ENCODE peak calls at places on chromosomes 6 and 20, in seven cellular contexts. Z is hepatocyte, J is PC-9, Y is neural progenitor cell, C is astrocyte, D is endothelial cell of umbilical vein, V is H1. F is an unnamed sample.

GRCh38 chr6:142900467-142900961 is 44.5 kb downstream of the HIVEP2 start:
- DNase-seq in Z (no peak), J (no peak), Y (no peak), C (peak; percentile 43), D (no peak), V (no peak), F (no peak)

GRCh38 chr6:153673214-153673613 is 365.8 kb upstream of the OPRM1 start:
- DNase-seq in Z (no peak), J (no peak), Y (no peak), C (no peak), D (no peak), V (no peak), F (no peak)

GRCh38 chr6:124190256-124190655 is 386.6 kb downstream of the NKAIN2 start:
- DNase-seq in Z (no peak), J (peak; percentile 43), Y (no peak), C (no peak), D (no peak), V (no peak), F (no peak)

GRCh38 chr6:157823001-157823522 is at the start of gene SNX9:
- DNase-seq in Z (peak; percentile 94), J (no peak), Y (peak; percentile 90), C (peak; percentile 63), D (peak; percentile 65), V (no peak), F (peak; percentile 74)

GRCh38 chr6:74087898-74088297 is 391.9 kb downstream of the CD109 start:
- DNase-seq in Z (no peak), J (no peak), Y (no peak), C (no peak), D (peak; percentile 42), V (no peak), F (peak; percentile 69)

GRCh38 chr20:51889466-51889865 is 87.1 kb upstream of the SALL4 start:
- DNase-seq in Z (no peak), J (no peak), Y (peak; percentile 48), C (no peak), D (no peak), V (no peak), F (no peak)

GRCh38 chr6:39062014-39062740 is 13.6 kb downstream of the GLP1R start:
- DNase-seq in Z (no peak), J (no peak), Y (peak; percentile 13), C (no peak), D (no peak), V (no peak), F (no peak)

GRCh38 chr6:18545726-18546125 is 158.6 kb downstream of the RNF144B start:
- DNase-seq in Z (no peak), J (no peak), Y (no peak), C (peak; percentile 21), D (peak; percentile 48), V (no peak), F (peak; percentile 36)

GRCh38 chr20:7851031-7851490 is 89.2 kb downstream of the HAO1 start:
- DNase-seq in Z (no peak), J (no peak), Y (no peak), C (peak; percentile 35), D (no peak), V (no peak), F (peak; percentile 18)

GRCh38 chr20:56515657-56516381 is 8.7 kb upstream of the FAM209A start:
- DNase-seq in Z (no peak), J (no peak), Y (no peak), C (no peak), D (peak; percentile 20), V (no peak), F (peak; percentile 37)

GRCh38 chr20:5652626-5653573 is 97.3 kb upstream of the SHLD1 start:
- DNase-seq in Z (no peak), J (peak; percentile 91), Y (no peak), C (peak; percentile 94), D (no peak), V (no peak), F (peak; percentile 89)

GRCh38 chr6:169215201-169215661 is 38.4 kb downstream of the THBS2 start:
- DNase-seq in Z (no peak), J (no peak), Y (no peak), C (peak; percentile 32), D (no peak), V (no peak), F (peak; percentile 44)

GRCh38 chr6:168342626-168343025 is 23.0 kb upstream of the DACT2 start:
- DNase-seq in Z (no peak), J (peak; percentile 40), Y (no peak), C (no peak), D (no peak), V (no peak), F (no peak)

GRCh38 chr20:36017034-36017951 is 48.9 kb downstream of the CNBD2 start:
- DNase-seq in Z (peak; percentile 28), J (peak; percentile 58), Y (no peak), C (peak; percentile 63), D (peak; percentile 94), V (no peak), F (peak; percentile 59)

GRCh38 chr6:94350833-94351232 is 931.5 kb upstream of the EPHA7 start:
- DNase-seq in Z (no peak), J (no peak), Y (no peak), C (no peak), D (no peak), V (no peak), F (no peak)

GRCh38 chr20:32585011-32585518 is at the start of gene NOL4L:
- DNase-seq in Z (peak; percentile 78), J (no peak), Y (peak; percentile 82), C (no peak), D (no peak), V (no peak), F (peak; percentile 32)

GRCh38 chr6:27518881-27519795 is 46.2 kb upstream of the ZNF184 start:
- DNase-seq in Z (peak; percentile 88), J (peak; percentile 85), Y (peak; percentile 81), C (peak; percentile 82), D (peak; percentile 93), V (no peak), F (peak; percentile 86)

GRCh38 chr6:16929814-16930213 is 168.6 kb upstream of the ATXN1 start:
- DNase-seq in Z (peak; percentile 37), J (peak; percentile 74), Y (no peak), C (peak; percentile 98), D (no peak), V (no peak), F (peak; percentile 97)

GRCh38 chr6:30238178-30238795 is 25.1 kb upstream of the TRIM26 start:
- DNase-seq in Z (peak; percentile 23), J (no peak), Y (peak; percentile 25), C (peak; percentile 4), D (no peak), V (no peak), F (peak; percentile 28)
- H2AFZ ChIP-seq in Z (no peak overlapping the region), J (no peak overlapping the region), Y (no peak overlapping the region), C (no peak overlapping the region), D (no peak overlapping the region), V (no peak overlapping the region), F (no peak overlapping the region)

GRCh38 chr6:1625352-1625773 is 15.6 kb downstream of the FOXC1 start:
- DNase-seq in Z (no peak), J (no peak), Y (peak; percentile 74), C (no peak), D (peak; percentile 68), V (no peak), F (no peak)
- TF ChIP-seq EZH2 in Z (peak; percentile 84), J (no peak), Y (peak; percentile 83), C (peak; percentile 56), D (no peak), V (peak; percentile 92), F (no peak)

DNA sequence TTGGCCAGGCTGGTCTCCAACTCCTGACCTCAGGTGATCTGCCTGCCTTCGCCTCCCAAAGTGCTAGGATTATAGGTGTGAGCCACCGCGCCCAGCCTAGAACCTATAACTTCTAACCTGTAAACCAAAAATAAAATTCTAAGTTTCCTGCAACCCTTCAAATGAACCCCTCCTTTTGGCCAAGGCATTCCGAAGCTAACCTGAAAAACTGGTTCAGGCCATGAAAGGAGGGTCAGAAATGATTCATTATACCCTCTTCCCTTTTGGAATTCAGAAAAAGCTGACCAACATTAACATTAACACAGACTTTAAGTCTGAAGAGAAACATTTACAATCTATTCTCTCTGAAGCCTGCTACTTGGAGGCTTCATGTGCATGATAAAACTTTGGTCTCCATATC is 165.1 kb downstream of the TINAG start:
- DNase-seq in Z (no peak), J (peak; percentile 54), Y (no peak), C (no peak), D (no peak), V (no peak), F (no peak)
- H2AFZ ChIP-seq in Z (no peak overlapping the region), J (peak overlapping the region; percentile 65), Y (no peak overlapping the region), C (no peak overlapping the region), D (no peak overlapping the region), V (peak overlapping the region; percentile 65), F (no peak overlapping the region)

DNA sequence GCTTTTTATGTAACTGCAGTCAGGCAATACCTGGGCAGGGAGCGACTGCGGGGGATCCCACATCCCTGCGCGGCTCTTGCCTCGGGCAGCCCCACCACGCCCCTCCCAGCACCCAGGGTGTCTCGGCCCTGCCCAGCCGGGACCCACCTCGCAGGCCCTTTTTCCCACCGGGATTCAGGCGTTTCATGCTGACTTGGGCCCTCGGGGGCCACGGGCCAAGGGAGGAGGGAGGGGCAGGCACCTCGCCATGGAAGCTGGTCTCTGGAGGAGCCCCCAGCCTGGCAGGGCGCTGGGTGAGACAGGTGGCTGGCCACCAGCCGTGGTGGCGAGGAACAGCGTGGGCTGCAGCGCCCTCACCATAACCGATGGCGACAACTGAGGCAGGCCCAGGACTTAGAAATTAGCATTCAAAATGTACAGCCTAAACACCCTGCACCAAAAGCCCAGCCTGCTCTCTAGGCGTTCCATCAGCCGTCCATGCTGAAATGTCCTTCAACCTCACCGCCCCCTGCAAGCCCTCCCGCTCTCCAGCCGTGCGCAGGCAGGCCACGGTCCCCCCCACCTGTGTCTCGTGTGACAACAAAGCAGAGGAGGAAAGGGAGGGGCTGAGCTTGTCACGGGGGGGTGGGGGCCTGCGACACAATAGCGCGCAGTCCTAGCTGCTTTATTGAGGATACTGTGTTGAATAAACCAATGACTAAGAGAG is 15.1 kb upstream of the FOXC1 start:
- DNase-seq in Z (no peak), J (no peak), Y (no peak), C (no peak), D (no peak), V (no peak), F (no peak)
- TF ChIP-seq EZH2 in Z (no peak), J (no peak), Y (no peak), C (no peak), D (no peak), V (no peak), F (no peak)

GRCh38 chr6:158911746-158912158 is 88.2 kb downstream of the RSPH3 start:
- DNase-seq in Z (no peak), J (peak; percentile 97), Y (no peak), C (no peak), D (no peak), V (no peak), F (no peak)
- H2AFZ ChIP-seq in Z (no peak overlapping the region), J (peak overlapping the region; percentile 10), Y (peak overlapping the region; percentile 2), C (peak overlapping the region; percentile 33), D (no peak overlapping the region), V (peak overlapping the region; percentile 53), F (no peak overlapping the region)